ENCODE peak calls at places on chromosome 3, in eight cellular contexts. X, V, J, D, S, C, O and R are unnamed samples.

GRCh38 chr3:194730369-194730768 is 44.7 kb downstream of the FAM43A start:
- DNase-seq in J (no peak), O (no peak), S (no peak), C (peak; percentile 94), X (no peak), V (no peak), D (no peak), R (peak; percentile 38)

GRCh38 chr3:146449076-146449475 is 20.3 kb downstream of the PLSCR2 start:
- DNase-seq in X (no peak), V (no peak), C (no peak), S (no peak), D (no peak), O (no peak), J (no peak), R (no peak)

GRCh38 chr3:32816439-32817194 is 1.2 kb upstream of the TRIM71 start:
- DNase-seq in D (no peak), S (no peak), V (peak; percentile 29), C (no peak), J (no peak), X (peak; percentile 16), O (no peak), R (no peak)

GRCh38 chr3:160473233-160473632 is 23.6 kb upstream of the TRIM59 start:
- DNase-seq in J (no peak), D (no peak), X (no peak), S (no peak), V (peak; percentile 87), C (no peak), O (peak; percentile 93), R (no peak)

GRCh38 chr3:177201707-177202397 is 4.6 kb upstream of the TBL1XR1 start:
- DNase-seq in X (peak; percentile 25), S (no peak), O (peak; percentile 42), D (peak; percentile 84), C (no peak), V (no peak), J (no peak), R (no peak)

GRCh38 chr3:194960446-194961032 is 274.9 kb downstream of the FAM43A start:
- DNase-seq in S (no peak), D (no peak), V (no peak), O (no peak), C (no peak), X (no peak), J (no peak), R (no peak)

GRCh38 chr3:197345381-197345780 is 47.0 kb upstream of the DLG1 start:
- DNase-seq in V (no peak), S (no peak), O (no peak), X (no peak), C (no peak), J (no peak), D (no peak), R (no peak)

GRCh38 chr3:12369598-12369997 is 80.7 kb downstream of the PPARG start:
- DNase-seq in J (no peak), D (no peak), X (no peak), C (no peak), S (no peak), O (no peak), V (no peak), R (no peak)

GRCh38 chr3:10594915-10595314 is 89.5 kb upstream of the ATP2B2 start:
- DNase-seq in S (no peak), X (peak; percentile 19), D (no peak), C (no peak), O (peak; percentile 82), J (peak; percentile 3), V (peak; percentile 48), R (no peak)